ENCODE peak calls at places on chromosomes 7 and 10, in eight cellular contexts. K is NB4, G is ovary, O is prostate gland, N is body of pancreas, H is IMR-90, T is heart left ventricle, W is breast epithelium. R is an unnamed sample.

GRCh38 chr10:118873738-118874105 is 119.0 kb upstream of the CACUL1 start:
- DNase-seq in N (no peak), K (no peak), H (no peak), G (no peak), T (no peak), W (no peak), O (no peak), R (no peak)

GRCh38 chr7:157674027-157674714 is 337.4 kb downstream of the DNAJB6 start:
- DNase-seq in O (no peak), W (peak), H (no peak), N (no peak), K (no peak), G (no peak), T (no peak), R (no peak)

GRCh38 chr10:73553316-73553715 is 37.8 kb downstream of the USP54 start:
- DNase-seq in T (no peak), O (peak), G (no peak), W (no peak), N (peak), K (no peak), H (no peak), R (no peak)

GRCh38 chr7:44533301-44534055 is 7.7 kb downstream of the NPC1L1 start:
- DNase-seq in T (no peak), K (no peak), G (no peak), W (no peak), N (no peak), H (peak), O (no peak), R (no peak)

GRCh38 chr10:111836586-111836985 is 347.0 kb downstream of the GPAM start:
- DNase-seq in T (no peak), N (no peak), K (no peak), W (no peak), G (no peak), O (no peak), H (no peak), R (no peak)

GRCh38 chr7:28033386-28033785 is 147.2 kb downstream of the JAZF1 start:
- DNase-seq in G (no peak), T (no peak), N (no peak), K (no peak), H (no peak), O (no peak), W (no peak), R (no peak)

GRCh38 chr10:15571570-15571969 is 148.2 kb downstream of the ITGA8 start:
- DNase-seq in K (no peak), T (peak), O (no peak), W (no peak), N (peak), G (peak), H (peak), R (no peak)

GRCh38 chr7:34656036-34656435 is 2.0 kb upstream of the NPSR1 start:
- DNase-seq in O (no peak), G (no peak), H (no peak), W (no peak), N (no peak), K (no peak), T (no peak), R (no peak)

GRCh38 chr10:72855790-72856189 is 37.7 kb upstream of the OIT3 start:
- DNase-seq in H (no peak), N (no peak), O (no peak), W (no peak), K (no peak), T (no peak), G (no peak), R (no peak)

GRCh38 chr7:30866939-30867338 is 44.7 kb upstream of the AQP1 start:
- DNase-seq in T (no peak), H (no peak), N (no peak), O (no peak), K (no peak), W (no peak), G (no peak), R (no peak)

GRCh38 chr7:134362587-134363483 is 46.1 kb upstream of the SLC35B4 start:
- DNase-seq in G (no peak), T (no peak), K (peak), H (peak), W (no peak), O (no peak), N (no peak), R (peak)

GRCh38 chr10:112898540-112899395 is 51.3 kb upstream of the TCF7L2 start:
- DNase-seq in H (peak), K (no peak), G (peak), W (no peak), N (peak), T (no peak), O (no peak), R (no peak)

GRCh38 chr7:112723416-112723815 is 66.8 kb downstream of the TMEM168 start:
- DNase-seq in W (no peak), O (no peak), G (no peak), N (no peak), K (no peak), T (no peak), H (peak), R (no peak)

GRCh38 chr10:10056958-10057357 is 960.7 kb upstream of the CELF2 start:
- DNase-seq in K (no peak), O (no peak), N (no peak), H (peak), G (no peak), T (no peak), W (no peak), R (no peak)

GRCh38 chr10:111131168-111131799 is 54.5 kb downstream of the ADRA2A start:
- DNase-seq in G (no peak), O (no peak), N (peak), W (no peak), T (no peak), H (no peak), K (no peak), R (no peak)

GRCh38 chr7:53988376-53988775 is 553.8 kb upstream of the VSTM2A start:
- DNase-seq in G (no peak), W (no peak), H (no peak), O (no peak), N (no peak), T (no peak), K (no peak), R (no peak)

GRCh38 chr7:134764365-134764764 is 15.1 kb upstream of the CALD1 start:
- DNase-seq in G (no peak), N (no peak), O (no peak), H (no peak), K (no peak), W (no peak), T (no peak), R (no peak)

GRCh38 chr10:48671914-48672595 is 12.6 kb upstream of the WDFY4 start:
- DNase-seq in H (no peak), O (no peak), N (no peak), W (no peak), K (no peak), G (no peak), T (no peak), R (no peak)

GRCh38 chr7:99004216-99004615 is 125.9 kb downstream of the TRRAP start:
- DNase-seq in K (no peak), T (no peak), N (no peak), H (no peak), O (no peak), W (no peak), G (no peak), R (peak)

GRCh38 chr10:3873728-3874461 is 88.9 kb upstream of the KLF6 start:
- DNase-seq in G (no peak), N (peak), O (no peak), K (peak), H (peak), W (no peak), T (no peak), R (no peak)

GRCh38 chr7:158778476-158778875 is 50.8 kb downstream of the ESYT2 start:
- DNase-seq in N (no peak), K (no peak), W (no peak), H (peak), G (no peak), O (no peak), T (no peak), R (no peak)

GRCh38 chr7:45698527-45699309 is 124.5 kb downstream of the ADCY1 start:
- DNase-seq in K (no peak), T (peak), O (no peak), G (no peak), N (no peak), W (peak), H (no peak), R (no peak)

GRCh38 chr10:104059364-104059763 is 26.3 kb downstream of the COL17A1 start:
- DNase-seq in N (no peak), K (no peak), O (no peak), H (no peak), T (no peak), G (no peak), W (no peak), R (no peak)

GRCh38 chr7:93720106-93720505 is 145.6 kb upstream of the CALCR start:
- DNase-seq in G (no peak), O (no peak), T (no peak), N (no peak), K (no peak), W (no peak), H (no peak), R (no peak)

GRCh38 chr7:93711926-93712325 is 137.4 kb upstream of the CALCR start:
- DNase-seq in W (no peak), T (no peak), G (no peak), H (no peak), K (no peak), O (no peak), N (no peak), R (no peak)

GRCh38 chr7:93715234-93715633 is 140.7 kb upstream of the CALCR start:
- DNase-seq in W (no peak), N (peak), K (peak), H (peak), G (peak), T (peak), O (no peak), R (peak)

GRCh38 chr7:93719546-93719945 is 145.0 kb upstream of the CALCR start:
- DNase-seq in K (peak), W (no peak), N (no peak), H (peak), T (no peak), G (no peak), O (no peak), R (no peak)

DNA sequence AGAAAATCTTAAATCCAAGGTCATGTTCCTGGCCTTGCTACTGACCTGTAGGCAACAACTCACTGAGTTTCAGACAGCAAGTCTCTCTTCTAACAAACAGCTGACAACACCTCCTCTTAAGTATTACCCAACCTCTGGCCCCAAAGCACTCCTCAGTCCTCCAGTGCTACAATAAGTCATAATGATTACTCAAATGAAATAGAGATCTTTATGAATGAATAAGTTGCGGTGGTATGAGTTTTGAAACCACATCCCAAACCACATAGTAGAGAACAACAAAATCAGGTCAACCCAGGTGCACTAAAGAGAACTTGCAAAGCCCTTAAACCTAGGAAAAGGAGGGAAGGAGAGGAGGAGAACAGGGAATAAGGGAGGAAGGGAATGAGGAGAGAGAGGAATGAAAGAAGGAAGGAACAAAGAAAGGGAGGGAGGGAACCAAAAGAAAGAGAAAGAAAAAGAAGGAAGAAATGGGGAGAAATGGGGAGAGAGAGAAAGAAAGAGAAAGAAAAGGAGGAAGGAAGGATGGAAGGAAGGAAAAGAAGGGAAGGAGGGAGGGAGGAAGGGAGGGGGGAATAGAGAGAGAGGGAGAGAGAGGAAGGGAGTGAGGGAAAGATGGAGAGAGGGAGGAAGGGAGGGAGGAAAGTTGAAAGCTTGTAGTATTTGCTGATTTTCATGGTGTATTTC is 142.8 kb upstream of the CALCR start:
- DNase-seq in G (no peak), H (no peak), O (no peak), N (no peak), W (no peak), T (no peak), K (no peak), R (no peak)
- TF ChIP-seq POLR2A in G (no peak), H (no peak), O (no peak), N (no peak), W (no peak), T (no peak), K (no peak), R (no peak)

GRCh38 chr10:102660891-102661613 is 16.8 kb downstream of the TRIM8 start:
- DNase-seq in G (peak), W (no peak), O (no peak), H (peak), K (peak), N (peak), T (peak), R (no peak)
- H3K4me3 ChIP-seq in G (no peak), W (no peak), O (no peak), H (no peak), K (no peak), N (no peak), T (no peak), R (no peak)

DNA sequence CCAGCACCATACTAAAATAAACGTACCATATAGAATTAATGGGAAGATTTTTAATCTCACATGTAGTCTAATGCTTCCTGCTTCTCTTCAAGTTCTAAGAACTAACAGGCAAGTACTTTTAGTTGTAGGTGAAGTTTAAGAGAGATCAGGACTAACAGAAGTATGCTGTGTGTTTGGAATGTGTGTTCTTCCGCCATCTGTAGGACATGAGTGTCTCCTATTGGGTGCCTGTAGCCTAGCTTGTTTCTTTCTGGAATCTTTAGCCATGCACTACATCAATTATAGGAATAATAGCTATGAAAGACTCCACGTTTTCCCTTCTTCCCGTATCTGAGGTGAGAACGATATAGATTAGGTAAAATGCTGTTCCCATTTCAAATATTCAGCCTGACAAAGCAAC is 140.2 kb upstream of the AHR start:
- DNase-seq in N (no peak), O (no peak), K (no peak), T (no peak), H (no peak), W (no peak), G (no peak), R (no peak)
- TF ChIP-seq CTCF in N (no peak), O (no peak), K (no peak), T (no peak), H (no peak), W (no peak), G (no peak), R (no peak)

DNA sequence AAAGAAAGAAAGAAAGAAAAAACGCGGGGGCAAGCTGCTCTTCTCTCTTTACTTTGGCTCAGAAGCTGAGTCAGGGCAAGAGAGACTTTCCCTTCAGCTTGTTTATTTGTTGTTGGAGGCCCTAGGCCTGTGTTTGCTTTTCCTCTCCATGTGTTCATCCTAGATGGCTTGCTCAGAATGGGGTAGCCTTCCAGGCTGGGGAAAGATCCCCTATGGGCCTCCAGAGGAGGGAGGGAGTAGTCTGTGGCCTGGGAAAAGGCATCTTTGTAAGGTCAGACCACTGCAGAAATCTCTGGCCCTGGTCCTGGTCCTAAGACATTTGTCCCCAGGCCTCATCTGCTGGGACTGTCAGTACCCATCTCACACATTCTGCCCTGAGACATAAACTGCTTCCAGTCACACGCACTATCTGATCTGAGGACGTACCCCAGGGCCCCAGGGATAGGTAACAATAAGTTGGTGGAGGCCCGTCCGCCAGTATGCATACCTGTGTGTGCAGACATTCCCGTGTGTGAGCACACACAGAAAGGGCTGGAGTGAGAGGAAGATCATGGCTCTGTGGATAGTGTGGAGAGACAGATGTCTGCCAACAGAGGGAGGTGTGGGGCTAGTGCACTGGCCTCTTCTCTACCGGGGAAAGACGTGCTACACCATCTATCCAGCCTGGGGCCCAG is 4.9 kb upstream of the SCD start:
- DNase-seq in H (peak), G (peak), T (peak), K (peak), O (peak), N (peak), W (no peak), R (no peak)
- TF ChIP-seq POLR2A in H (no peak), G (no peak), T (no peak), K (no peak), O (no peak), N (no peak), W (no peak), R (no peak)

DNA sequence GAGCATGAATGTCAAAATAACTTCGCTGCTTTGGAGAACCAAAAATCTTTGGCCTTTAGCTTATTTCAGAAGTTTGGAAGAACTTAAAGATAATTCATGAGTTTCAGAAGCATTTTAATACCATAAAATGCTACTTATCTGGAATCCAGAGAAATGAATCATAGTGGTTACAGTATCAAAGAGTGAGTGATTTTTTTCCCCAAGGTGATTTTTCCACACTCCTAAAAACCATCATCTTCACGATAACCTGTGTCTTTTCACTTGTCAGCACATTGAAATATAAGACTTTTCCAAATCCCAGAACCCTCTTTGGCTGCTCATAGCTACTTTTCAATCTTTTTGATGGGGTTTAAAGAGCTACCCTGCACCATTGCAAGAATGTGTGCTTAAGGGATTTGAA is 134.7 kb downstream of the BICC1 start:
- DNase-seq in T (no peak), W (no peak), H (no peak), G (no peak), K (no peak), N (no peak), O (no peak), R (no peak)
- H3K4me3 ChIP-seq in T (no peak), W (no peak), H (no peak), G (no peak), K (no peak), N (no peak), O (no peak), R (no peak)

GRCh38 chr10:36888925-36889573 is 236.3 kb upstream of the ANKRD30A start:
- DNase-seq in K (peak), N (peak), T (no peak), G (no peak), O (no peak), H (peak), W (peak), R (no peak)
- TF ChIP-seq CTCF in K (peak), N (no peak), T (no peak), G (no peak), O (no peak), H (peak), W (no peak), R (no peak)

DNA sequence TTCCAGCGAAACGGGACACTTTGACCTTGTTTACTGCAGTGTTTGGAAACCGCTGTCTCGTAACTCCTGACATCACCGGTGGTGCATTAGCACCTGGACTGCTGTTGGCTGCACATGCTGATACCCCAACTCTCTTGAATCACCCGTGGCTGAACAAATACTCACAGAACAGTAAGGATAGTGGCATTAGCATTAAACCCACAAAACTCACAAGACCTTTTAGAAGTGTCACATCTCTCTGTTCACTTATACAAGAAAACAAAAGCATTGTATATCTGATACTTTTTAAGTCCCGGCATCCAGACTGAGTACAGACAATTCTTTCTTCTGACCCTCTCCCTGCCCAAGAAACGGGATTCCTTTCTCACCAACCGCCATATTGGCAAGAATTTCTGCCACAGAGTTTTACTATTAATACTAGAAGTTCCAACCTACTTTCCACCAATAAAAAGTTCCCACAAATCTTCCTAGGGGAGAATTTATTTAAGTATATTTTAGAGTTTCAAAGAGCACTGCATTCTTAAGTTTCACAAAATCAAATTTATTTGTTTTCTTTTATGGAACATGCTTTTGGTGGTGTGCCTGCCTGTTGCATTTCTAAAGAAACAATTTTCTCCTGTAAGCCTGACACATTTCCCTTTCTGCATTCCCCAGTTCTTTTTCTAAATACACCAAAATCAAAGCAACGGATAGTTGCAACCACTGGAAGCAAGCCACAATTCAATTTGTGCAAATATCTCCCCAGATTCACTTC is 208.4 kb upstream of the KLF14 start:
- DNase-seq in G (peak), N (peak), W (no peak), K (no peak), H (peak), T (no peak), O (peak), R (peak)
- TF ChIP-seq POLR2A in G (peak), N (no peak), W (no peak), K (no peak), H (peak), T (no peak), O (peak), R (no peak)

R was measured in lower leg skin.